ENCODE peak calls at places on chromosomes 4 and X, in six cellular contexts. W, I, P, Y, T and X are unnamed samples.
A peak's percentile ranks its signal among the peaks of the same experiment; 100 is the strongest.

GRCh38 chr4:70651864-70652506 is 14.3 kb downstream of the JCHAIN start:
- DNase-seq in W (peak; percentile 55), I (no peak), P (peak; percentile 58), Y (peak; percentile 69), T (peak; percentile 36), X (no peak)

GRCh38 chr4:102787096-102787867 is 26.5 kb upstream of the MANBA start:
- DNase-seq in W (no peak), I (no peak), P (no peak), Y (peak; percentile 80), T (no peak), X (no peak)

GRCh38 chrX:110188701-110189558 is 129.0 kb downstream of the AMMECR1 start:
- DNase-seq in W (no peak), I (no peak), P (no peak), Y (no peak), T (no peak), X (no peak)

GRCh38 chrX:153382563-153383482 is 18.3 kb downstream of the PNMA6E start:
- DNase-seq in W (no peak), I (no peak), P (no peak), Y (no peak), T (no peak), X (no peak)

GRCh38 chr4:13193662-13194061 is 290.5 kb downstream of the RAB28 start:
- DNase-seq in W (no peak), I (no peak), P (no peak), Y (no peak), T (no peak), X (no peak)

GRCh38 chrX:16838202-16839066 is 31.7 kb downstream of the RBBP7 start:
- DNase-seq in W (peak; percentile 53), I (no peak), P (no peak), Y (no peak), T (no peak), X (no peak)

GRCh38 chr4:159390648-159391047 is 287.8 kb downstream of the RAPGEF2 start:
- DNase-seq in W (peak; percentile 30), I (no peak), P (peak; percentile 90), Y (peak; percentile 94), T (no peak), X (no peak)

GRCh38 chrX:41478397-41478911 is 31.3 kb downstream of the NYX start:
- DNase-seq in W (no peak), I (no peak), P (no peak), Y (no peak), T (no peak), X (no peak)

GRCh38 chr4:128310266-128310697 is 22.7 kb upstream of the PGRMC2 start:
- DNase-seq in W (peak; percentile 13), I (no peak), P (no peak), Y (no peak), T (no peak), X (no peak)

GRCh38 chr4:124206779-124207605 is 505.5 kb downstream of the ANKRD50 start:
- DNase-seq in W (no peak), I (no peak), P (peak; percentile 80), Y (peak; percentile 12), T (no peak), X (no peak)

GRCh38 chr4:2080429-2081300 is 21.5 kb downstream of the NAT8L start:
- DNase-seq in W (no peak), I (no peak), P (no peak), Y (no peak), T (no peak), X (no peak)

GRCh38 chr4:87632469-87632868 is 17.6 kb upstream of the DMP1 start:
- DNase-seq in W (no peak), I (no peak), P (no peak), Y (no peak), T (no peak), X (no peak)

GRCh38 chr4:169314906-169315305 is 44.1 kb upstream of the SH3RF1 start:
- DNase-seq in W (peak; percentile 24), I (no peak), P (peak; percentile 87), Y (peak; percentile 78), T (no peak), X (no peak)

GRCh38 chr4:55321707-55322264 is 24.3 kb upstream of the SRD5A3 start:
- DNase-seq in W (peak; percentile 56), I (peak; percentile 47), P (peak; percentile 68), Y (peak; percentile 85), T (peak; percentile 25), X (peak; percentile 3)

GRCh38 chrX:13906103-13906502 is 89.2 kb upstream of the GPM6B start:
- DNase-seq in W (no peak), I (no peak), P (no peak), Y (no peak), T (no peak), X (peak; percentile 39)

GRCh38 chr4:3773552-3774001 is 7.4 kb downstream of the ADRA2C start:
- DNase-seq in W (no peak), I (no peak), P (no peak), Y (no peak), T (no peak), X (no peak)

GRCh38 chrX:31384471-31384870 is 312.6 kb upstream of the FTHL17 start:
- DNase-seq in W (no peak), I (no peak), P (no peak), Y (no peak), T (no peak), X (no peak)

GRCh38 chrX:106927700-106928099 is 7.5 kb downstream of the CLDN2 start:
- DNase-seq in W (no peak), I (no peak), P (peak; percentile 67), Y (no peak), T (no peak), X (no peak)

GRCh38 chr4:5708171-5708828 is at the start of gene EVC2:
- DNase-seq in W (peak; percentile 89), I (peak; percentile 55), P (no peak), Y (no peak), T (no peak), X (no peak)

GRCh38 chr4:121375262-121375661 is 5.6 kb downstream of the QRFPR start:
- DNase-seq in W (no peak), I (no peak), P (no peak), Y (peak; percentile 21), T (no peak), X (no peak)

GRCh38 chr4:38366997-38367396 is 297.0 kb upstream of the KLF3 start:
- DNase-seq in W (no peak), I (no peak), P (no peak), Y (no peak), T (no peak), X (no peak)

GRCh38 chr4:71711044-71711984 is 72.6 kb downstream of the GC start:
- DNase-seq in W (no peak), I (no peak), P (no peak), Y (no peak), T (no peak), X (no peak)